ENCODE peak calls at places on chromosome 12, in ten cellular contexts. Q is HL-60, U is fibroblast of the aortic adventitia, F is HCT116, J is lung, E is fibroblast of lung, L is upper lobe of right lung, S is IMR-90, V is A549, H is osteoblast. T is an unnamed sample.

GRCh38 chr12:95129115-95129514 is 55.7 kb upstream of the NR2C1 start:
- DNase-seq in U (no peak), Q (no peak), V (no peak), F (no peak), J (no peak), H (no peak), S (no peak), L (no peak), E (no peak), T (no peak)

GRCh38 chr12:122982494-122982850 is 2.0 kb downstream of the ARL6IP4 start:
- DNase-seq in J (no peak), E (no peak), L (no peak), F (no peak), Q (no peak), U (no peak), H (peak; percentile 80), S (no peak), V (no peak), T (no peak)

GRCh38 chr12:65055874-65056273 is 65.2 kb downstream of the WIF1 start:
- DNase-seq in U (no peak), H (no peak), J (no peak), S (no peak), V (no peak), L (no peak), F (no peak), E (no peak), Q (no peak), T (no peak)

GRCh38 chr12:118635276-118635675 is 258.9 kb downstream of the SUDS3 start:
- DNase-seq in L (no peak), Q (no peak), H (no peak), J (no peak), U (no peak), E (no peak), V (no peak), S (no peak), F (no peak), T (no peak)

GRCh38 chr12:124474709-124475108 is 92.7 kb downstream of the NCOR2 start:
- DNase-seq in L (no peak), F (no peak), U (no peak), V (no peak), E (no peak), Q (no peak), J (no peak), H (no peak), S (no peak), T (no peak)

GRCh38 chr12:54993181-54993835 is 8.7 kb upstream of the TESPA1 start:
- DNase-seq in J (peak; percentile 48), E (peak; percentile 68), Q (peak; percentile 44), U (peak; percentile 73), V (peak; percentile 63), S (peak; percentile 60), L (no peak), F (peak; percentile 74), H (peak; percentile 78), T (peak; percentile 77)

GRCh38 chr12:57149309-57149900 is 2.0 kb upstream of the LRP1-AS start:
- DNase-seq in J (peak; percentile 55), S (peak; percentile 61), F (no peak), H (peak; percentile 93), E (peak; percentile 87), U (peak; percentile 94), L (no peak), V (no peak), Q (no peak), T (peak; percentile 95)

GRCh38 chr12:27623645-27624044 is 72.6 kb upstream of the REP15 start:
- DNase-seq in H (no peak), U (no peak), Q (no peak), S (peak; percentile 36), J (no peak), V (no peak), E (no peak), F (no peak), L (no peak), T (no peak)

GRCh38 chr12:70852416-70853150 is 68.0 kb downstream of the PTPRR start:
- DNase-seq in S (no peak), V (no peak), F (no peak), L (no peak), Q (no peak), J (no peak), U (no peak), E (no peak), H (no peak), T (no peak)

GRCh38 chr12:5317556-5317955 is 114.4 kb upstream of the NTF3 start:
- DNase-seq in S (peak; percentile 20), Q (no peak), J (no peak), H (no peak), U (no peak), L (no peak), V (no peak), F (no peak), E (no peak), T (no peak)

GRCh38 chr12:123958876-123959275 is 13.8 kb downstream of the CCDC92 start:
- DNase-seq in E (no peak), L (no peak), S (no peak), F (no peak), V (no peak), H (no peak), U (no peak), Q (no peak), J (no peak), T (no peak)

GRCh38 chr12:3231399-3231876 is 154.3 kb downstream of the TSPAN9 start:
- DNase-seq in L (no peak), E (no peak), V (no peak), H (no peak), S (no peak), F (no peak), J (no peak), U (no peak), Q (no peak), T (no peak)

GRCh38 chr12:49198431-49199155 is 9.7 kb upstream of the TUBA1A start:
- DNase-seq in L (no peak), F (no peak), U (peak; percentile 93), S (peak; percentile 94), Q (no peak), E (peak; percentile 81), H (peak; percentile 84), J (no peak), V (no peak), T (peak; percentile 87)

GRCh38 chr12:77324763-77325468 is 259.5 kb upstream of the E2F7 start:
- DNase-seq in H (peak; percentile 96), J (peak; percentile 47), Q (peak; percentile 24), E (peak; percentile 71), F (peak; percentile 40), L (peak; percentile 85), V (peak; percentile 67), S (peak; percentile 61), U (peak; percentile 68), T (peak; percentile 67)

GRCh38 chr12:131312793-131313545 is 359.3 kb downstream of the ADGRD1 start:
- DNase-seq in V (no peak), Q (no peak), L (no peak), H (no peak), S (no peak), U (no peak), J (no peak), F (no peak), E (no peak), T (no peak)

GRCh38 chr12:83753205-83753604 is 1066.5 kb downstream of the TMTC2 start:
- DNase-seq in V (no peak), J (no peak), L (no peak), H (no peak), E (no peak), U (no peak), Q (no peak), F (no peak), S (no peak), T (no peak)
- H3K4me3 ChIP-seq in V (no peak overlapping the region), J (no peak overlapping the region), L (no peak overlapping the region), H (no peak overlapping the region), E (no peak overlapping the region), U (no peak overlapping the region), Q (no peak overlapping the region), F (no peak overlapping the region), S (no peak overlapping the region), T (no peak overlapping the region)

GRCh38 chr12:8563383-8563782 is 22.7 kb upstream of the CLEC4E start:
- DNase-seq in J (no peak), U (no peak), E (no peak), Q (no peak), L (no peak), S (no peak), F (no peak), H (no peak), V (no peak), T (no peak)
- TF ChIP-seq CTCF in J (no peak), U (no peak), E (no peak), Q (no peak), L (no peak), S (no peak), F (no peak), H (no peak), V (no peak), T (no peak)

GRCh38 chr12:126191949-126192348 is 1126.7 kb downstream of the AACS start:
- DNase-seq in U (no peak), Q (no peak), E (no peak), H (no peak), J (no peak), L (no peak), V (no peak), S (no peak), F (no peak), T (no peak)
- H3K4me3 ChIP-seq in U (peak overlapping the region; percentile 56), Q (no peak overlapping the region), E (no peak overlapping the region), H (no peak overlapping the region), J (no peak overlapping the region), L (no peak overlapping the region), V (no peak overlapping the region), S (no peak overlapping the region), F (no peak overlapping the region), T (no peak overlapping the region)

GRCh38 chr12:98492580-98493140 is 22.7 kb upstream of the TMPO start:
- DNase-seq in V (no peak), H (no peak), Q (no peak), S (no peak), E (no peak), F (no peak), U (no peak), J (no peak), L (no peak), T (no peak)

GRCh38 chr12:98485792-98486347 is 29.5 kb upstream of the TMPO start:
- DNase-seq in U (no peak), Q (no peak), E (no peak), J (no peak), V (no peak), H (peak; percentile 31), L (no peak), S (no peak), F (no peak), T (no peak)

DNA sequence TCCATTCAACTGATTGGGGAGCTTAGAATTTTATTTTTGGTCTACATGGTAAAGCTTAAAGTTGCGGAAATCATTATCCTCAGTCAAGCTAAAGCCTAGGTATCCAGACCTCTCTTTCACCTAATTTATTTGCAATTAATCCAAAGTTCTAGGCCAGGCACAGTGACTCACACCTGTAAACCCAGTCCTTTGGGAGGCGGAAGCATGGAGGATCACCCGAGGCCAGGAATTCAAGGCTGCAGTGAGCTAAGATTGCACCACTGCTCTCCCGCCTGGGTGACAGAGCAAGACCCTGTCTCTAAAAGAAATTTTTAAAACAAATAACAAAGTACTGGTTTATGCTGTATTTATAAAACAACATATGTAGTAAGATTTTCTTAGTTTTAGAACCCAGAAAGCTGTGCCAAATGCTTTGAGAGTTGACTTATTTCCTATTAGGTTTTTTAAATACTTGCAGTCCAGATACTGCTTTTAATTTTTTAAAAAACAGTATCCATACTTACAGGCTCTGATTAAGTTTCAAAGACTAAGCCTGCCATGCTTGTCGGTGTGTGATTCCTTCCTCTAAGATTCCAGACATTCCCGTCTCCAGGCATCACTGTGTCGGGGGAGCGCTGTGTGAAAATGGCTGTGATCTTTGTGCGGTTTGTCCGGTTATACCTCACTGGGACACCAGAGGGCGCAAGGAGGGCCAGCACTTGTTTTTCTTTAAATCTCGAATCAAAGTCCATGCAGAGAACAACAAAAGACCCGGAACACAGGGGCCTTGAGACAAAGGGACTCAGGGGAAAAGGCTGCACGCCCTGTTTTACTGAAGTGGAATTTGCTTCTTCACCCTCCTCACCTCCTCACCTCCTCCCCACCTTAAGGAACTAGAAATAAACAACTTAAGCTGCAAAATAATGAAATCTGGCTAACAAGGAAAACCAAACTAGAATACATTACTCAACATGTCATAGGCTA is 24.6 kb upstream of the TMPO start:
- DNase-seq in E (peak; percentile 85), U (peak; percentile 94), H (peak; percentile 91), S (peak; percentile 90), J (peak; percentile 87), L (peak; percentile 85), Q (peak; percentile 78), F (peak; percentile 81), V (peak; percentile 67), T (peak; percentile 93)
- TF ChIP-seq CTCF in E (peak; percentile 93), U (peak; percentile 91), H (peak; percentile 96), S (peak; percentile 93), J (peak; percentile 86), L (peak; percentile 90), Q (peak; percentile 81), F (peak; percentile 94), V (peak; percentile 83), T (peak; percentile 93)